ENCODE peak calls at places on chromosomes 1 and 21, in five cellular contexts. B, R, A, W and Z are unnamed samples.

GRCh38 chr1:83794384-83794783 is 204.5 kb downstream of the TTLL7 start:
- DNase-seq in B (no peak), A (no peak), W (no peak), R (no peak), Z (no peak)

GRCh38 chr21:46046471-46046870 is 51.4 kb upstream of the COL6A2 start:
- DNase-seq in W (no peak), R (no peak), A (no peak), B (no peak), Z (no peak)

GRCh38 chr1:203629509-203630082 is 3.0 kb downstream of the ATP2B4 start:
- DNase-seq in A (peak), R (peak), W (no peak), B (peak), Z (no peak)

GRCh38 chr1:196464545-196464944 is 143.7 kb downstream of the KCNT2 start:
- DNase-seq in B (peak), W (no peak), A (no peak), R (no peak), Z (no peak)

GRCh38 chr1:233916706-233917105 is 12.2 kb downstream of the SLC35F3 start:
- DNase-seq in R (no peak), W (no peak), A (no peak), B (no peak), Z (no peak)

GRCh38 chr1:167447521-167448136 is 70.7 kb downstream of the CD247 start:
- DNase-seq in A (peak), B (no peak), W (no peak), R (no peak), Z (no peak)

GRCh38 chr1:200530551-200531261 is 89.8 kb downstream of the KIF14 start:
- DNase-seq in B (no peak), W (no peak), A (no peak), R (no peak), Z (no peak)

GRCh38 chr1:61337471-61337870 is 255.1 kb downstream of the NFIA start:
- DNase-seq in B (no peak), R (no peak), A (no peak), W (no peak), Z (no peak)

GRCh38 chr21:42532466-42533181 is 19.0 kb downstream of the SLC37A1 start:
- DNase-seq in A (peak), B (no peak), R (no peak), W (peak), Z (no peak)

GRCh38 chr21:33451634-33452071 is 28.1 kb downstream of the TMEM50B start:
- DNase-seq in W (no peak), A (no peak), B (no peak), R (no peak), Z (no peak)

GRCh38 chr1:223129229-223129851 is 13.7 kb downstream of the TLR5 start:
- DNase-seq in B (peak), W (peak), A (peak), R (peak), Z (no peak)

GRCh38 chr1:8740034-8740449 is 77.4 kb downstream of the RERE start:
- DNase-seq in A (no peak), W (no peak), R (no peak), B (peak), Z (no peak)

GRCh38 chr1:202806845-202807366 is 1.3 kb downstream of the KDM5B start:
- DNase-seq in A (peak), R (peak), B (no peak), W (peak), Z (no peak)

GRCh38 chr1:27321813-27322568 is at the start of gene TMEM222:
- DNase-seq in B (peak), W (peak), R (peak), A (peak), Z (peak)

GRCh38 chr1:38858833-38859560 is 575 bp downstream of the RRAGC start:
- DNase-seq in A (peak), R (peak), W (no peak), B (peak), Z (no peak)

GRCh38 chr1:248842781-248843331 is 4.8 kb downstream of the ZNF672 start:
- DNase-seq in W (no peak), B (no peak), R (no peak), A (no peak), Z (no peak)

GRCh38 chr1:1299686-1300351 is 7.9 kb downstream of the ACAP3 start:
- DNase-seq in A (peak), R (no peak), B (no peak), W (no peak), Z (no peak)

GRCh38 chr1:57017717-57018116 is 51.9 kb upstream of the C8B start:
- DNase-seq in R (peak), W (no peak), A (no peak), B (no peak), Z (no peak)

GRCh38 chr1:152247316-152247715 is 23.3 kb upstream of the HRNR start:
- DNase-seq in R (no peak), B (no peak), A (no peak), W (no peak), Z (no peak)

GRCh38 chr1:203985676-203986075 is 87.2 kb upstream of the SOX13 start:
- DNase-seq in R (no peak), W (no peak), B (no peak), A (no peak), Z (no peak)

GRCh38 chr1:178417858-178418257 is 78.9 kb downstream of the CLEC20A start:
- DNase-seq in B (peak), W (no peak), R (no peak), A (no peak), Z (no peak)

GRCh38 chr1:239179001-239179400 is 207.4 kb upstream of the CHRM3 start:
- DNase-seq in W (no peak), R (no peak), B (no peak), A (no peak), Z (no peak)

GRCh38 chr1:21468597-21468996 is 28.7 kb downstream of the NBPF3 start:
- DNase-seq in B (no peak), A (no peak), R (peak), W (no peak), Z (no peak)

GRCh38 chr1:18948048-18948912 is 8.2 kb downstream of the IFFO2 start:
- DNase-seq in B (no peak), R (no peak), W (no peak), A (peak), Z (no peak)

GRCh38 chr1:153617677-153618076 is 1.6 kb upstream of the S100A14 start:
- DNase-seq in R (peak), W (peak), B (peak), A (no peak), Z (no peak)

GRCh38 chr1:20896824-20897223 is 109.7 kb upstream of the HP1BP3 start:
- DNase-seq in B (peak), A (no peak), R (no peak), W (no peak), Z (no peak)

GRCh38 chr1:9331016-9331415 is 38.3 kb downstream of the SPSB1 start:
- DNase-seq in B (no peak), W (no peak), A (no peak), R (no peak), Z (no peak)

GRCh38 chr1:243253927-243254232 is 1.2 kb downstream of the CEP170 start:
- DNase-seq in R (no peak), A (no peak), W (no peak), B (no peak), Z (no peak)

GRCh38 chr1:42392923-42393848 is 12.6 kb downstream of the RIMKLA start:
- DNase-seq in W (no peak), B (no peak), A (no peak), R (no peak), Z (no peak)

GRCh38 chr21:33492571-33492970 is 1.1 kb upstream of the DNAJC28 start:
- DNase-seq in A (no peak), R (no peak), W (no peak), B (no peak), Z (no peak)

GRCh38 chr1:192476802-192477298 is 98.7 kb upstream of the RGS1 start:
- DNase-seq in W (no peak), R (no peak), A (no peak), B (no peak), Z (no peak)

GRCh38 chr1:66732407-66733166 is 19.7 kb upstream of the DYNLT5 start:
- DNase-seq in B (peak), R (no peak), W (no peak), A (no peak), Z (no peak)

GRCh38 chr1:33435096-33435820 is 4.4 kb upstream of the PHC2 start:
- DNase-seq in A (no peak), W (no peak), R (no peak), B (peak), Z (no peak)

GRCh38 chr1:231419738-231420298 is 2.3 kb downstream of the EGLN1 start:
- DNase-seq in A (no peak), R (no peak), B (no peak), W (no peak), Z (no peak)

GRCh38 chr21:44836349-44836665 is 18.4 kb upstream of the SUMO3 start:
- DNase-seq in W (no peak), A (no peak), B (no peak), R (no peak), Z (no peak)

GRCh38 chr1:176206006-176206960 is 803 bp downstream of the COP1 start:
- DNase-seq in A (no peak), W (peak), B (peak), R (peak), Z (peak)

GRCh38 chr1:199336745-199337640 is 690.5 kb upstream of the NR5A2 start:
- DNase-seq in W (no peak), R (no peak), B (no peak), A (no peak), Z (no peak)